ENCODE peak calls at places on chromosomes 6 and 20, in nine cellular contexts. R is IMR-90; J is mammary epithelial cell; E is activated CD4-positive, alpha-beta T cell treated with anti-CD3 and anti-CD28 coated beads, Interleukin-2, amount 50 U/mL, for 48 hours; A is astrocyte of the cerebellum; F is heart right ventricle; H is GM23248; D is ACHN; N is NCI-H1930. P is an unnamed sample.
A peak's percentile ranks its signal among the peaks of the same experiment; 100 is the strongest.

GRCh38 chr6:68087399-68088133 is 547.5 kb upstream of the ADGRB3 start:
- DNase-seq in E (no peak), A (no peak), J (no peak), H (no peak), R (no peak), N (no peak), F (no peak), D (no peak), P (no peak)

GRCh38 chr6:131640100-131640499 is 3.0 kb downstream of the ENPP3 start:
- DNase-seq in D (no peak), H (no peak), R (no peak), F (no peak), N (no peak), A (no peak), J (no peak), E (no peak), P (no peak)

GRCh38 chr6:43773050-43773956 is 3.3 kb downstream of the VEGFA start:
- DNase-seq in A (no peak), J (peak; percentile 62), E (peak; percentile 70), F (peak; percentile 54), R (peak; percentile 57), D (peak; percentile 63), N (peak; percentile 28), H (peak; percentile 80), P (peak; percentile 76)

GRCh38 chr6:30463651-30464618 is 25.4 kb upstream of the HLA-E start:
- DNase-seq in A (no peak), E (peak; percentile 75), F (peak; percentile 42), H (peak; percentile 68), J (peak; percentile 55), R (peak; percentile 50), N (no peak), D (no peak), P (peak; percentile 72)

GRCh38 chr6:37705239-37706051 is 7.8 kb upstream of the MDGA1 start:
- DNase-seq in E (peak; percentile 75), H (peak; percentile 94), F (peak; percentile 81), R (peak; percentile 73), J (peak; percentile 17), A (peak; percentile 68), D (no peak), N (peak; percentile 89), P (peak; percentile 53)

GRCh38 chr20:53900380-53900999 is 169.9 kb downstream of the BCAS1 start:
- DNase-seq in A (no peak), J (peak; percentile 97), D (peak; percentile 27), N (no peak), R (peak; percentile 95), F (no peak), E (no peak), H (peak; percentile 85), P (peak; percentile 83)

GRCh38 chr6:85461806-85462185 is 11.9 kb downstream of the NT5E start:
- DNase-seq in D (no peak), R (no peak), F (no peak), N (no peak), E (no peak), A (no peak), H (no peak), J (no peak), P (no peak)

GRCh38 chr6:141726158-141726557 is 406.6 kb upstream of the GJE1 start:
- DNase-seq in J (no peak), R (no peak), D (no peak), E (no peak), N (no peak), A (no peak), F (no peak), H (no peak), P (no peak)

GRCh38 chr6:167930300-167930699 is 67.2 kb upstream of the KIF25 start:
- DNase-seq in E (no peak), F (no peak), H (peak; percentile 24), D (peak; percentile 85), A (peak; percentile 45), R (peak; percentile 53), N (no peak), J (no peak), P (peak; percentile 80)

GRCh38 chr6:43402819-43403218 is 24.5 kb upstream of the ABCC10 start:
- DNase-seq in F (no peak), D (peak; percentile 9), E (no peak), J (no peak), A (no peak), N (no peak), R (no peak), H (peak; percentile 6), P (no peak)

GRCh38 chr20:37231970-37232620 is 29.5 kb downstream of the GHRH start:
- DNase-seq in F (no peak), D (no peak), J (no peak), H (no peak), N (peak; percentile 66), R (no peak), A (no peak), E (no peak), P (no peak)

GRCh38 chr6:32622545-32623401 is 14.4 kb upstream of the HLA-DQA1 start:
- DNase-seq in F (peak; percentile 22), A (no peak), J (peak; percentile 83), E (peak; percentile 44), D (peak; percentile 71), H (peak; percentile 20), N (no peak), R (peak; percentile 28), P (peak; percentile 18)

GRCh38 chr20:1900321-1900791 is 5.1 kb downstream of the SIRPA start:
- DNase-seq in E (no peak), J (peak; percentile 65), D (peak; percentile 83), N (peak; percentile 42), F (peak; percentile 23), H (peak; percentile 85), A (peak; percentile 38), R (peak; percentile 80), P (peak; percentile 81)

GRCh38 chr20:49948809-49949507 is 12.8 kb downstream of the RNF114 start:
- DNase-seq in N (no peak), J (no peak), R (peak; percentile 99), F (no peak), H (peak; percentile 92), A (peak; percentile 93), E (no peak), D (peak; percentile 45), P (peak; percentile 56)

GRCh38 chr6:54291738-54292137 is 16.5 kb upstream of the TINAG start:
- DNase-seq in D (peak; percentile 50), N (no peak), E (no peak), H (peak; percentile 76), A (peak; percentile 34), J (peak; percentile 86), R (peak; percentile 66), F (no peak), P (peak; percentile 66)

GRCh38 chr6:52531396-52531795 is 45.5 kb downstream of the TRAM2 start:
- DNase-seq in A (no peak), J (no peak), D (no peak), R (no peak), E (no peak), N (no peak), F (no peak), H (peak; percentile 14), P (no peak)

GRCh38 chr6:33927112-33927511 is 123.3 kb upstream of the MLN start:
- DNase-seq in J (no peak), N (no peak), F (no peak), E (no peak), A (no peak), R (no peak), H (peak; percentile 13), D (no peak), P (no peak)

GRCh38 chr6:94349227-94349626 is 929.9 kb upstream of the EPHA7 start:
- DNase-seq in E (no peak), R (no peak), F (no peak), A (no peak), J (no peak), D (no peak), H (no peak), N (no peak), P (peak; percentile 37)

GRCh38 chr6:38782616-38783015 is 67.5 kb downstream of the DNAH8 start:
- DNase-seq in A (no peak), N (no peak), H (no peak), J (no peak), E (no peak), R (no peak), F (no peak), D (no peak), P (no peak)

GRCh38 chr6:104483225-104483834 is 376.4 kb downstream of the HACE1 start:
- DNase-seq in A (no peak), E (no peak), H (peak; percentile 24), N (no peak), D (no peak), F (no peak), J (no peak), R (no peak), P (peak; percentile 44)

GRCh38 chr20:54623923-54624569 is 148.7 kb downstream of the DOK5 start:
- DNase-seq in A (no peak), J (no peak), R (no peak), D (no peak), F (no peak), E (no peak), N (no peak), H (no peak), P (no peak)

GRCh38 chr6:160583805-160584204 is 80.3 kb downstream of the LPA start:
- DNase-seq in J (peak; percentile 61), N (no peak), A (no peak), D (no peak), F (no peak), E (no peak), R (no peak), H (peak; percentile 2), P (peak; percentile 47)

GRCh38 chr6:22804620-22805271 is 235.4 kb downstream of the HDGFL1 start:
- DNase-seq in R (no peak), E (no peak), N (no peak), A (no peak), J (no peak), H (no peak), D (no peak), F (no peak), P (no peak)

GRCh38 chr6:3119040-3119723 is 671 bp downstream of the BPHL start:
- DNase-seq in E (no peak), D (peak; percentile 11), A (no peak), J (peak; percentile 33), R (peak; percentile 31), H (peak; percentile 67), N (no peak), F (no peak), P (peak; percentile 35)

GRCh38 chr6:170111141-170111664 is 179.7 kb downstream of the DLL1 start:
- DNase-seq in D (no peak), J (no peak), R (no peak), F (no peak), A (no peak), N (no peak), H (no peak), E (no peak), P (no peak)

GRCh38 chr6:16901777-16902176 is 140.5 kb upstream of the ATXN1 start:
- DNase-seq in D (no peak), H (peak; percentile 82), E (no peak), A (peak; percentile 72), N (no peak), F (peak; percentile 42), R (peak; percentile 61), J (peak; percentile 56), P (peak; percentile 75)

GRCh38 chr6:149876241-149876933 is 12.2 kb upstream of the LRP11 start:
- DNase-seq in A (no peak), E (no peak), R (no peak), N (no peak), J (no peak), F (no peak), H (peak; percentile 71), D (no peak), P (no peak)